ENCODE peak calls at places on chromosomes 11 and 22, in four cellular contexts. D is right lobe of liver, Y is testis, C is spleen. G is an unnamed sample.

GRCh38 chr11:32312865-32313403 is 122.4 kb downstream of the WT1 start:
- DNase-seq in D (no peak), Y (peak; percentile 64), C (no peak), G (no peak)

GRCh38 chr11:1549355-1550330 is 22.4 kb downstream of the DUSP8 start:
- DNase-seq in D (no peak), Y (no peak), C (no peak), G (peak; percentile 58)

GRCh38 chr11:19929655-19930054 is 217.0 kb downstream of the NAV2 start:
- DNase-seq in D (no peak), Y (no peak), C (no peak), G (no peak)

GRCh38 chr11:107563702-107564101 is 1.8 kb downstream of the ALKBH8 start:
- DNase-seq in D (no peak), Y (peak; percentile 68), C (no peak), G (no peak)

GRCh38 chr11:34921156-34921555 is 4.7 kb downstream of the PDHX start:
- DNase-seq in D (no peak), Y (no peak), C (no peak), G (no peak)

GRCh38 chr11:95375881-95376280 is 144.9 kb upstream of the SESN3 start:
- DNase-seq in D (no peak), Y (no peak), C (no peak), G (no peak)

GRCh38 chr22:39150848-39151215 is 1.6 kb downstream of the CBX7 start:
- DNase-seq in D (no peak), Y (no peak), C (peak; percentile 51), G (no peak)

GRCh38 chr11:59753650-59754493 is 1.3 kb upstream of the STX3 start:
- DNase-seq in D (peak; percentile 90), Y (peak; percentile 95), C (peak; percentile 96), G (peak; percentile 88)

GRCh38 chr11:118696673-118697226 is 17.3 kb upstream of the TREH start:
- DNase-seq in D (no peak), Y (no peak), C (no peak), G (no peak)

GRCh38 chr22:20530368-20531153 is 23.2 kb downstream of the MED15 start:
- DNase-seq in D (peak; percentile 40), Y (no peak), C (no peak), G (no peak)

GRCh38 chr22:30444632-30445437 is 19.3 kb downstream of the MTFP1 start:
- DNase-seq in D (peak; percentile 56), Y (peak; percentile 77), C (no peak), G (peak; percentile 48)

GRCh38 chr22:49962012-49962750 is 1.6 kb downstream of the PIM3 start:
- DNase-seq in D (peak; percentile 94), Y (peak; percentile 87), C (peak; percentile 92), G (peak; percentile 94)

GRCh38 chr11:85950317-85951048 is 95.3 kb downstream of the CCDC83 start:
- DNase-seq in D (no peak), Y (no peak), C (no peak), G (no peak)

GRCh38 chr11:8283510-8284272 is 20.0 kb upstream of the LMO1 start:
- DNase-seq in D (no peak), Y (no peak), C (peak; percentile 76), G (peak; percentile 22)

GRCh38 chr11:1873048-1873812 is 18.5 kb downstream of the PRR33 start:
- DNase-seq in D (peak; percentile 44), Y (no peak), C (peak; percentile 66), G (peak; percentile 54)

GRCh38 chr11:132942611-132943324 is 589.5 kb downstream of the OPCML start:
- DNase-seq in D (no peak), Y (peak; percentile 34), C (no peak), G (peak; percentile 67)

GRCh38 chr11:11786771-11787170 is 55.0 kb upstream of the USP47 start:
- DNase-seq in D (no peak), Y (no peak), C (no peak), G (no peak)

GRCh38 chr22:26182723-26183122 is 13.5 kb downstream of the SEZ6L start:
- DNase-seq in D (no peak), Y (no peak), C (no peak), G (no peak)

GRCh38 chr22:41301085-41302015 is at the start of gene ZC3H7B:
- DNase-seq in D (peak; percentile 89), Y (peak; percentile 84), C (peak; percentile 96), G (peak; percentile 88)

GRCh38 chr11:74696932-74697687 is 34.1 kb downstream of the CHRDL2 start:
- DNase-seq in D (peak; percentile 94), Y (peak; percentile 67), C (peak; percentile 87), G (no peak)

DNA sequence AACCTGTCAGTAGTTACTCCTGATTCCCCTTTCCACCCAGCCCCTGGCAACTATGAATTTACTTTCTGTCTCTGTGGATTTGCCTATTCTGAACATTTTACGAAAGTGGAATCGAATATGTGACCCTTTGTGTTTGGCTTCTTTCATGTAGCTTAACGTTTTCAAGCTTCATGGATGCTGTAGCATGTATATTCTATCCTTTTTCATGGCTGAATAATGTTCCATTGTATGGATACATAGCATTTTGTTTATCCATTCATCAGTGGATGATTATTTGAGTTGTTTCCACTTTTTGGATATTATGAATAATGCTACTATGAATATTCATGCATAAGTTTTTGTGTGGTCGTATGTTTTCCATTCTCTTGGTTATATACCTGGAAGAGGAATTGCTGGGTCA is 9.2 kb upstream of the GLB1L2 start:
- DNase-seq in D (no peak), Y (no peak), C (no peak), G (no peak)
- TF ChIP-seq POLR2A in D (no peak), Y (no peak), C (no peak), G (no peak)

DNA sequence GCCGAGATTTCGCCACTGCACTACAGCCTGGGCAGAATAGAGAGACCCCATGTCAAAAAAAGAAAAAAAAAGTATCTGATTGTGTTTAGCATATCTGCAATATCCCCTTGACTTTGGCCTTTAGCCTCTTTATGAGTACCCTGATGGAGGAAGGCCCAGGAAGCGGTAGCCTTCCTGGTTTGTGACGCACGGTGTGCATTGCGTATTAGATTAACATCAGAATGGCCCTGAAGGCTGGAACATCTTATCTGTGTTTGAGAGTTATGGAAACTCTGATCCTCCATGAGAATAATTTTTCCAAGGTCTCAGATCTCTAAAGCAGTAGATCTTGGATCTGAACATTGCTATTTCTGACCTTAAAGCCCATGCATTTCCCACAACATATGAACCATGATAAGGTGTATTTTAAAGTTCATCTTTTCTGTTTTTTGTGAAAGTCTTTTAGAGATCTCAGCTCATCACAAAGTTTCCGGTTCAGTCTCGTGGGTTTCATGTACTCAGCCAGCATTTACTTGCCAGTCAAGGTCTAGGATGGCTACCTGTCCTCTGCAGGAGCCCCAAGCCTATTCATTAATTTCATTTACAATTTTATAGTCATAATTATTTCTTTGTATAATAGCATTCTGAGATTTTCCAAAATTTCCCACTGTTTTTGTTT is 663 bp upstream of the FDX1 start:
- DNase-seq in D (no peak), Y (peak; percentile 41), C (no peak), G (no peak)
- H3K27ac ChIP-seq in D (no peak overlapping the region), Y (peak overlapping the region; percentile 91), C (peak overlapping the region; percentile 94), G (peak overlapping the region; percentile 98)

GRCh38 chr11:67304511-67305113 is 1.3 kb downstream of the SSH3 start:
- DNase-seq in D (peak; percentile 55), Y (no peak), C (peak; percentile 69), G (no peak)

GRCh38 chr11:67301951-67302516 is 1.3 kb upstream of the SSH3 start:
- DNase-seq in D (peak; percentile 76), Y (no peak), C (peak; percentile 81), G (peak; percentile 78)

GRCh38 chr11:67302571-67303131 is 679 bp upstream of the SSH3 start:
- DNase-seq in D (peak; percentile 69), Y (no peak), C (peak; percentile 89), G (peak; percentile 83)

GRCh38 chr11:67303989-67304411 is 670 bp downstream of the SSH3 start:
- DNase-seq in D (peak; percentile 63), Y (no peak), C (peak; percentile 89), G (peak; percentile 86)

GRCh38 chr11:67303132-67303988 is at the start of gene SSH3:
- DNase-seq in D (peak; percentile 94), Y (peak; percentile 79), C (peak; percentile 94), G (peak; percentile 96)
- TF ChIP-seq POLR2A in D (peak; percentile 43), Y (no peak), C (no peak), G (no peak)

GRCh38 chr22:40285508-40285907 is 60.8 kb upstream of the ADSL start:
- DNase-seq in D (no peak), Y (no peak), C (no peak), G (no peak)

GRCh38 chr22:40279017-40279416 is 67.3 kb upstream of the ADSL start:
- DNase-seq in D (no peak), Y (no peak), C (no peak), G (no peak)

GRCh38 chr22:40276877-40277823 is 69.2 kb upstream of the ADSL start:
- DNase-seq in D (no peak), Y (peak; percentile 41), C (no peak), G (no peak)

GRCh38 chr22:40281717-40282116 is 64.6 kb upstream of the ADSL start:
- DNase-seq in D (no peak), Y (no peak), C (no peak), G (no peak)
- H3K27ac ChIP-seq in D (no peak overlapping the region), Y (no peak overlapping the region), C (no peak overlapping the region), G (no peak overlapping the region)

GRCh38 chr22:32261306-32261705 is 6.2 kb upstream of the SLC5A4 start:
- DNase-seq in D (peak; percentile 60), Y (no peak), C (no peak), G (no peak)
- TF ChIP-seq POLR2A in D (no peak), Y (no peak), C (no peak), G (no peak)

GRCh38 chr11:114343020-114343419 is 46.8 kb downstream of the NNMT start:
- DNase-seq in D (no peak), Y (no peak), C (no peak), G (no peak)
- H3K27ac ChIP-seq in D (no peak overlapping the region), Y (no peak overlapping the region), C (no peak overlapping the region), G (no peak overlapping the region)

GRCh38 chr11:67584881-67585873 is 1.6 kb downstream of the GSTP1 start:
- DNase-seq in D (no peak), Y (no peak), C (no peak), G (peak; percentile 71)

GRCh38 chr11:67583319-67584204 is at the start of gene GSTP1:
- DNase-seq in D (peak; percentile 84), Y (peak; percentile 94), C (peak; percentile 95), G (peak; percentile 93)

GRCh38 chr11:67584205-67584880 is 731 bp downstream of the GSTP1 start:
- DNase-seq in D (peak; percentile 73), Y (peak; percentile 65), C (peak; percentile 91), G (peak; percentile 84)

GRCh38 chr11:67585911-67586310 is 2.3 kb downstream of the GSTP1 start:
- DNase-seq in D (no peak), Y (no peak), C (no peak), G (no peak)

GRCh38 chr11:67586568-67587250 is 3.1 kb downstream of the GSTP1 start:
- DNase-seq in D (no peak), Y (no peak), C (no peak), G (no peak)
- TF ChIP-seq POLR2A in D (no peak), Y (no peak), C (no peak), G (no peak)

DNA sequence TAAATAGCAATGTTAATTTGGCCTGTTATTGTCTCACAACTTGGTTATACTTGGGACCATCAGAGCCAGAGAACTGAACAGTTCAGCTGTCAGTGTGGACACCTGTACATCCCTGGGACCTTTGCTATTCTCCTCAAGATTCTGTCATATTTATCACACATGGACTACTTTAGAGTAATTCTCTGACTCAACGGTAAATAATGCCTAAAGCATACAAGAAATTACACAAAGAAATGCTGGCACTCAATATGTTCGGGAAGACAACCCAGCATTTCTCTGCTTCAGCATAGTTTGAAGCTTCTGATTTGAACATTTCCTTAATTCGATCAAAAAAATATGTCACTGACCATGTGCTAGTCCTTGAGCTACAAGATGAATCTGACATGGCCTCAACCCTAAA is 34.6 kb upstream of the MMP13 start:
- DNase-seq in D (no peak), Y (no peak), C (no peak), G (no peak)
- H3K27ac ChIP-seq in D (no peak overlapping the region), Y (no peak overlapping the region), C (no peak overlapping the region), G (no peak overlapping the region)